ENCODE peak calls at places on chromosomes 13 and 19, in ten cellular contexts. D is heart right ventricle; G is tibial nerve; E is effector memory CD4-positive, alpha-beta T cell; O is kidney epithelial cell; S is thoracic aorta; I is fibroblast of lung; K is right cardiac atrium; L is GM23248; A is endodermal cell. P is an unnamed sample.

GRCh38 chr13:94020833-94021232 is 458.6 kb downstream of the DCT start:
- DNase-seq in G (no peak), S (no peak), L (peak; percentile 65), K (no peak), I (peak; percentile 62), O (no peak), D (no peak), E (no peak), A (no peak), P (no peak)

GRCh38 chr13:111508902-111509509 is 188.6 kb downstream of the TEX29 start:
- DNase-seq in S (no peak), A (no peak), E (no peak), K (no peak), G (no peak), O (no peak), L (no peak), D (no peak), I (no peak), P (no peak)

GRCh38 chr19:50377051-50377441 is 789 bp downstream of the NR1H2 start:
- DNase-seq in K (no peak), A (peak; percentile 90), D (no peak), O (no peak), I (no peak), S (no peak), E (peak; percentile 44), G (no peak), L (peak; percentile 36), P (peak; percentile 89)

GRCh38 chr13:32650705-32651311 is 64.6 kb downstream of the PDS5B start:
- DNase-seq in L (peak; percentile 70), G (peak; percentile 54), A (peak; percentile 78), I (peak; percentile 83), S (no peak), O (peak; percentile 25), K (peak; percentile 33), E (peak; percentile 17), D (no peak), P (peak; percentile 26)

GRCh38 chr19:38817081-38817480 is 4.3 kb upstream of the LGALS4 start:
- DNase-seq in I (no peak), G (no peak), O (no peak), L (no peak), A (no peak), D (no peak), E (no peak), S (no peak), K (no peak), P (peak; percentile 35)

GRCh38 chr19:46841458-46842083 is 9.1 kb downstream of the AP2S1 start:
- DNase-seq in O (no peak), S (peak; percentile 47), D (peak; percentile 73), G (peak; percentile 49), K (peak; percentile 80), E (no peak), I (peak; percentile 51), A (peak; percentile 48), L (peak; percentile 80), P (peak; percentile 45)

GRCh38 chr13:28117689-28118377 is 17.5 kb upstream of the FLT3 start:
- DNase-seq in G (peak; percentile 52), I (peak; percentile 10), E (no peak), D (peak; percentile 73), A (peak; percentile 59), S (no peak), K (peak; percentile 61), O (no peak), L (no peak), P (no peak)

GRCh38 chr19:3819989-3820388 is 33.8 kb upstream of the MATK start:
- DNase-seq in S (no peak), E (no peak), G (no peak), O (no peak), I (no peak), D (no peak), L (no peak), K (no peak), A (no peak), P (no peak)

GRCh38 chr13:80454245-80454644 is 113.3 kb upstream of the SPRY2 start:
- DNase-seq in E (no peak), K (no peak), S (no peak), I (peak; percentile 79), L (no peak), A (no peak), G (no peak), D (no peak), O (peak; percentile 19), P (no peak)

GRCh38 chr13:37348916-37349653 is 243.6 kb upstream of the CSNK1A1L start:
- DNase-seq in L (no peak), G (no peak), A (no peak), S (no peak), D (no peak), O (no peak), K (no peak), I (peak; percentile 57), E (no peak), P (no peak)

GRCh38 chr13:98480915-98481510 is 95.9 kb downstream of the STK24 start:
- DNase-seq in G (no peak), I (peak; percentile 38), L (no peak), O (no peak), A (no peak), E (peak; percentile 39), K (no peak), D (no peak), S (no peak), P (no peak)

GRCh38 chr13:28532226-28533048 is 37.5 kb upstream of the FLT1 start:
- DNase-seq in D (peak; percentile 55), L (peak; percentile 55), I (no peak), S (no peak), K (peak; percentile 51), O (no peak), G (no peak), E (no peak), A (peak; percentile 74), P (peak; percentile 81)

DNA sequence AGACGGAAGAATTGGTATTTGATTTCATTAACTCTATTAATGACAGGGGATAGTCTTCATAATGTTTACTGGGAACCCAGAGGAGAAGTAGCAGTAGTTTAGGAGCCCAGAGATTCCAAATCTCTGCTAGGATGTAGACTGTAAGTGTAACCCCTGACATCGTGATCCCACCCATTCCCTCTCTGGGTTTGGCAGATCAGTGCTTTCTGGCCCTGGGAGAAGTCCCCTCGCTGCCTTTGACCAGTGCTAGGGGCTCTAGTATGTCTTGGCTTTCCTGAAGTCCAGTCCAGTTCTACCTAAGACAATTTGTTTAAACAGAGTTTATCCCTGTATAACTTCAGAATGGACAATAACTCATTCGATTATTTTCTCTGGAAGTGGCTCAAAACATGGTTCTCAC is 11.6 kb downstream of the KLF5 start:
- DNase-seq in I (no peak), D (no peak), A (peak; percentile 60), E (no peak), L (no peak), O (no peak), K (no peak), G (no peak), S (no peak), P (no peak)
- H3K4me3 ChIP-seq in I (no peak overlapping the region), D (no peak overlapping the region), A (no peak overlapping the region), E (no peak overlapping the region), L (no peak overlapping the region), O (no peak overlapping the region), K (no peak overlapping the region), G (no peak overlapping the region), S (no peak overlapping the region), P (no peak overlapping the region)

DNA sequence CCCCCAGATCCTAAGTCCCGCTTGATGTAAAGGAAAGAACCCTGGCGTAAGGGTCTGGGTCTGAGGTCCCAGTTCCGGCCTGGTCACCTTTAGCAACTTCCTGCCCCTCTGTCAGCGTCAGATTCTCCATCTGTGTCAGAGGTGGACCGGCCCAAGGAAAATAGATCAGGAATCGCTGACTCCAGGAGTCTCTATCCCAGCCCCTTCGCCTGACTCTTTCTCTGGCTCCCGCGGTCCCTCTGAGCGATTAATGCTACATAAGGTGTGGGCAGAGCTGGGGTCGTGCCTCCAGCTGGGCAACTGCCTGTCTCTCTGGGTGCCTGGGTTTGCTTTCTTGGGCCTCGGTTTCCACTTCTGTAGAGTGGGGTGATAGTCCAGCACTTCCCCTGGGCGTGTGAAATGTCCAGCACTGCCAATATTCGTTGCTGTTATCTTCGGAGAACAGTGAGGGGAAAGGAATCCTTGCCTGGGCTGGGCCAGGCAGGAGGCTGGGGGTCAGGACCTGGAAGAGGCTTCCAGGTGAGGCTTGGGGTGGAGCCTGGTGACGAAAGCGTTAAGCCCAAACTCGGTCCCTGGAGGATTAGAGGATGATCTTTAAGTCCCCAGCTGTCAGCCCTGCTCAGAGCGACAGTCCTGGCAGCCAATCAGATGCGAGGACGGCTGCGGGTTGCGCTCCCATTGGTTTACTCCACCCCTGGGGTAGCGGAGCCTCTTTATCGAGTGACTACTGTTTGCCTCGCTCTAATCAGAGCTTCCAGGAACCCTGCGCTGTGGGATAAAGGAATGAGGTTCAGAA is 767 bp downstream of the ABCA7 start:
- DNase-seq in S (no peak), A (peak; percentile 99), I (peak; percentile 94), L (peak; percentile 93), G (peak; percentile 80), K (peak; percentile 89), O (peak; percentile 61), D (peak; percentile 92), E (peak; percentile 88), P (peak; percentile 99)
- H3K27me3 ChIP-seq in S (no peaks in the 10 kb centered on the region), A (no peaks in the 10 kb centered on the region), I (no peaks in the 10 kb centered on the region), L (no peaks in the 10 kb centered on the region), G (no peaks in the 10 kb centered on the region), K (no peaks in the 10 kb centered on the region), O (no peaks in the 10 kb centered on the region), D (no peaks in the 10 kb centered on the region), E (no peaks in the 10 kb centered on the region), P (no peaks in the 10 kb centered on the region)

DNA sequence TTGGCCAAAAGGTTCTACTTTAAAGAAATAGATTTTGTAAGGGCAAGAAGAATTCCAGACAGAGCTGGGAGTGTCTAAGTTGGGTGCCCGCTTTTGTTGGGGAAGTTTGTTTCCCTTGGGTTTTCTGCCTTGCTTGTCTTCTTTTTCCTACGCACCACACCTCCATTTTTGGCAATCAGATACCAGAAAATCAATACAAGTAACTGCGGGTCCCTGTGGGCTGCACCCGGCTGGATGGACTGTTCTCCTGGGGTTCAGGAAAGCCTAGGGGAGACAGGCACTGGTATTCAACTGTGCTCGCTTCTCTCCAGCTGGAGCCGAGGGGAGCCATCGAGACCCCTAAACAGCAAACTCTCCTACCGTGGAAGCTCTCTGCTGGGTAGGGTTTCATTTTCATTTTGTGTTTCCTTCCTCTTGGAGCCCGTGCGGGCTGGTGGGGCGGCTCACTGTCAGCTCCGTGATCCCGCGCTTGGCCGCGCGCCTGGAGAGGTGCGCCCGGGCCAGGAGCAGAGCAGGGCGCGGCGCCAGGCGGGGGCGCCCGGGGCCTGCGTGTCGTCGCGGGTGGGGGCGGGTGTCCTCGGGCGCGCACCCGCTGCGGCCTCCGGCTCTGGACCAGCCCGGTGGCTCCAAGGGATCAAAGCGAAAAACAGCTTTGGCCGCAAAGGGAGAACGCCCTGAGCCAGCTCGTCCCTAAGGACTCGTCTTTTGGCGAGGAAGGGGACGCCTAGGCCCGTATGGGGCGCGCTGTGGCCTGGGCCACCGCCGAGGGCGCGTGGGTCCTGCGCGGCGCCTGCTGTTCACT is 347.2 kb downstream of the ZNF536 start:
- DNase-seq in D (peak; percentile 84), K (peak; percentile 72), I (peak; percentile 18), A (peak; percentile 73), G (peak; percentile 27), O (no peak), L (peak; percentile 54), E (no peak), S (no peak), P (peak; percentile 85)
- H3K4me3 ChIP-seq in D (peak overlapping the region; percentile 34), K (peak overlapping the region; percentile 48), I (peak overlapping the region; percentile 78), A (peak overlapping the region; percentile 38), G (peak overlapping the region; percentile 72), O (peak overlapping the region; percentile 34), L (peak overlapping the region; percentile 87), E (peak overlapping the region; percentile 46), S (peak overlapping the region; percentile 69), P (peak overlapping the region; percentile 47)

DNA sequence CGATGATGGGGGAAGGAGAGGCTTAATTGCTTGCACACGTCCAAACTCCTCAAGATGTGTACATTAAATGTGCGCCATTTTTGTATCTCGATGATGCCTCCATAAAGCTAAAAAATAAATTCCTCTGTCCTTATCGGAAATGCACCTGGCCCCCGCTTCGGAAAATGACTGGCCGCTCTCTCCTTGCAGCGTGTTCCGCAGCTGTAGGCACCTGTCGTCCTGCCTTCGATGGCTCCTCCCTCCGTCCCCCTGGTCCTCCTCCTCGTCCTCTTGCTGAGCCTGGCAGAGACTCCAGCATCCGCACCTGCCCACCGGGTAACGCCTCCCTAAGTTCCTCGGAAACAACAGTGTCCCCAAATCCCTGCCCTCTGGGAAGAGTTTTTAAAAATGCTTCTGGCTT is 1.1 kb downstream of the GALP start:
- DNase-seq in S (no peak), I (no peak), E (no peak), L (no peak), K (no peak), G (no peak), D (no peak), O (no peak), A (no peak), P (no peak)
- H3K27me3 ChIP-seq in S (no peaks in the 10 kb centered on the region), I (peaks cover 3% of the 10 kb centered on the region), E (no peaks in the 10 kb centered on the region), L (peaks cover 4% of the 10 kb centered on the region), K (no peaks in the 10 kb centered on the region), G (no peaks in the 10 kb centered on the region), D (peaks cover 39% of the 10 kb centered on the region), O (peaks cover 16% of the 10 kb centered on the region), A (no peaks in the 10 kb centered on the region), P (no peaks in the 10 kb centered on the region)